ENCODE peak calls at places on chromosomes 12 and 14, in four cellular contexts. V is GDM1; F is ovary; T is CD8-positive, alpha-beta T cell. E is an unnamed sample.

GRCh38 chr12:132503611-132504204 is 13.8 kb downstream of the FBRSL1 start:
- DNase-seq in T (no peak), V (no peak), F (no peak), E (no peak)

GRCh38 chr12:91974541-91974940 is 171.1 kb downstream of the BTG1 start:
- DNase-seq in T (no peak), F (no peak), V (no peak), E (no peak)

GRCh38 chr12:47754126-47754525 is 4.6 kb downstream of the RAPGEF3 start:
- DNase-seq in V (no peak), F (no peak), T (no peak), E (no peak)

GRCh38 chr14:37034410-37035285 is 137.8 kb downstream of the SLC25A21 start:
- DNase-seq in V (no peak), T (no peak), F (no peak), E (no peak)

GRCh38 chr14:56118611-56119181 is 485 bp downstream of the PELI2 start:
- DNase-seq in V (no peak), T (peak), F (peak), E (no peak)

GRCh38 chr14:105282098-105282725 is 18.6 kb downstream of the BRF1 start:
- DNase-seq in F (no peak), V (no peak), T (no peak), E (no peak)

GRCh38 chr14:96737869-96738268 is 59.3 kb upstream of the VRK1 start:
- DNase-seq in T (no peak), F (no peak), V (no peak), E (no peak)

GRCh38 chr12:6961278-6961694 is 9.2 kb downstream of the PHB2 start:
- DNase-seq in V (no peak), F (peak), T (peak), E (no peak)

GRCh38 chr14:74015178-74015577 is 3.9 kb downstream of the ENTPD5 start:
- DNase-seq in V (no peak), T (no peak), F (no peak), E (peak)

E was measured in KBM-7.